ENCODE peak calls at places on chromosomes 16 and 17, in eight cellular contexts. E, Y, X, A, L, H, G and S are unnamed samples.

GRCh38 chr16:72013389-72013788 is 4.8 kb downstream of the DHODH start:
- DNase-seq in E (peak; percentile 49), Y (no peak), X (peak; percentile 68), A (no peak), L (no peak), H (no peak), G (peak; percentile 43), S (no peak)

GRCh38 chr17:42704495-42705494 is 22.5 kb downstream of the CNTNAP1 start:
- DNase-seq in E (no peak), Y (no peak), X (no peak), A (no peak), L (no peak), H (no peak), G (no peak), S (no peak)

GRCh38 chr17:13728751-13729150 is 127.0 kb upstream of the HS3ST3A1 start:
- DNase-seq in E (no peak), Y (no peak), X (no peak), A (no peak), L (no peak), H (no peak), G (no peak), S (no peak)

GRCh38 chr17:4142107-4142900 is 526 bp downstream of the ZZEF1 start:
- DNase-seq in E (peak; percentile 48), Y (peak; percentile 5), X (no peak), A (no peak), L (peak; percentile 29), H (peak; percentile 48), G (no peak), S (no peak)

GRCh38 chr17:39400547-39401411 is 647 bp downstream of the FBXL20 start:
- DNase-seq in E (no peak), Y (no peak), X (no peak), A (no peak), L (no peak), H (no peak), G (no peak), S (no peak)

GRCh38 chr17:35257080-35257701 is 14.3 kb downstream of the SLFN5 start:
- DNase-seq in E (no peak), Y (peak; percentile 84), X (no peak), A (no peak), L (no peak), H (no peak), G (no peak), S (no peak)

GRCh38 chr17:7323731-7324437 is 5.3 kb downstream of the NEURL4 start:
- DNase-seq in E (no peak), Y (peak; percentile 30), X (no peak), A (no peak), L (peak; percentile 57), H (peak; percentile 67), G (peak; percentile 58), S (peak; percentile 55)

GRCh38 chr17:61574542-61575351 is 16.3 kb downstream of the NACA2 start:
- DNase-seq in E (no peak), Y (peak; percentile 76), X (no peak), A (no peak), L (no peak), H (no peak), G (no peak), S (no peak)

GRCh38 chr17:31695456-31696090 is 163.5 kb downstream of the COPRS start:
- DNase-seq in E (no peak), Y (peak; percentile 48), X (peak; percentile 48), A (no peak), L (no peak), H (no peak), G (no peak), S (no peak)

GRCh38 chr17:7889166-7889584 is 586 bp downstream of the CHD3 start:
- DNase-seq in E (peak; percentile 99), Y (peak; percentile 97), X (peak; percentile 96), A (peak; percentile 96), L (no peak), H (peak; percentile 97), G (peak; percentile 91), S (peak; percentile 28)

GRCh38 chr16:2473999-2474876 is 689 bp upstream of the TBC1D24 start:
- DNase-seq in E (peak; percentile 54), Y (no peak), X (no peak), A (no peak), L (peak; percentile 50), H (peak; percentile 57), G (peak; percentile 33), S (peak; percentile 53)

GRCh38 chr16:19175492-19176262 is 7.6 kb downstream of the SYT17 start:
- DNase-seq in E (no peak), Y (peak; percentile 39), X (no peak), A (no peak), L (no peak), H (no peak), G (no peak), S (no peak)

GRCh38 chr17:79104898-79105600 is 30.4 kb downstream of the ENGASE start:
- DNase-seq in E (no peak), Y (no peak), X (no peak), A (no peak), L (no peak), H (no peak), G (no peak), S (no peak)

GRCh38 chr16:78448658-78449327 is 349.3 kb downstream of the WWOX start:
- DNase-seq in E (no peak), Y (no peak), X (no peak), A (no peak), L (no peak), H (no peak), G (no peak), S (no peak)

GRCh38 chr16:82011199-82011641 is at the start of gene SDR42E1:
- DNase-seq in E (no peak), Y (peak; percentile 27), X (no peak), A (no peak), L (peak; percentile 61), H (peak; percentile 73), G (peak; percentile 26), S (peak; percentile 61)

GRCh38 chr17:2904135-2904534 is 107.9 kb downstream of the RAP1GAP2 start:
- DNase-seq in E (peak; percentile 88), Y (no peak), X (peak; percentile 60), A (no peak), L (no peak), H (no peak), G (no peak), S (no peak)

GRCh38 chr16:84630446-84631152 is 12.7 kb upstream of the COTL1 start:
- DNase-seq in E (no peak), Y (no peak), X (no peak), A (no peak), L (no peak), H (no peak), G (no peak), S (no peak)

DNA sequence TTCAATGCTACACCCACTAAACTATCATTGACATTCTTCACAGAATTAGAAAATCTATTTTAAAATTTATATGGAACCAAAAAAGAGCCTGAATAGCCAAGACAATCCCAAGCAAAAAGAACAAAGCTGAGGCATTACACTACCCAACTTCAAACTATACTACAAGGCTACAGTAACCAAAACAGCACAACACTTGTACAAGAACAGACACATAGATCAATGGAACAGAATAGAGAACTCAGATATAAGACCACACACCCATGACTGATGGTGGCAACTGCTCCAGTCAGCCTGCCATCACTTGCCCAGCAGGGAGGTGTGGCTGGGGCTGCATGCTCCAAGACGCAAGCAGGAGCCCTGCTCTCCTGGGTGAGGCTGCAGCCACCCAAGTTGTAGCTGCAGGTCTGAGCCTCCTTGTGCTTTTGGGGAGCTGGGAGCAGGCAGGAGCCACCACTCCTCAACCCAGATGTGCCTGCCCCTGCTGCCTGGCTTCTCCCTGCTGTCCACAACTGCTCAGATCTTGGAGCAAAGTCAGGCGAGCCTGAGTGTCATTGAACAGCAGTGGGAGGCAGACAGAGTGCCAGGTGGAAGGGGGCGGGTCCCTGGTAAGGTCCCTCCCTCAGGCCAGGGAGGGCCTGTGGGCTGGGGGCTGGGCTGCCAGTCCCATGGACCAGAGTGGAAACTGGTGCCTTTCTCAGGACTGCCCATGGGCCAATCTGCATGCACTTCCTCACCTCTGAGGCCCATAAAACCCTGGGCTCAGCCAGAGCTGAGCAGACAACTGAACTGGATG is 24.7 kb downstream of the SSH2 start:
- DNase-seq in E (no peak), Y (no peak), X (no peak), A (no peak), L (no peak), H (no peak), G (no peak), S (no peak)
- H3K9me3 ChIP-seq in E (peaks cover 4% of the 10 kb centered on the region), Y (no peaks in the 10 kb centered on the region), X (no peaks in the 10 kb centered on the region), A (no peaks in the 10 kb centered on the region), L (no peaks in the 10 kb centered on the region), H (no peaks in the 10 kb centered on the region), G (no peaks in the 10 kb centered on the region), S (no peaks in the 10 kb centered on the region)

DNA sequence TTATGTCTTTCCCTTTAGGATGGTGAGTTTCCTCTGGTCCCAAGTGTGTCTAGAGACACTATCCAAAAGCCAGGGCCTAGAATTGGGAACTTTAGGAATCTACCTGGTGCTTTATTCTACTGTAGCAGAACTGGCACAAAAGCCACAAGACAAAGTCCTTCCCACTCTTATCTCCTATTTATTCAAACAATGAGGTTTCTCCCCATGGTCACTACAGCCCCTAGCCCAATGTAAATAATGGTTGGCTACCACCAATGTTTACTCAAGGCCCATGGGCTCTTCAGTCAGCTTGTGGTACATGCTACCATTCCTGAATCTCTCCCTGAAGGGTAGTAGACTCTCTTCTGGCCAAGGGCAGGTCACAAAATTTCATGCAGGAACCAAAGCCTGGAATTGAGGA is 789.4 kb upstream of the KIF2B start:
- DNase-seq in E (no peak), Y (no peak), X (no peak), A (no peak), L (no peak), H (no peak), G (no peak), S (no peak)
- H3K9me3 ChIP-seq in E (peaks cover 5% of the 10 kb centered on the region), Y (no peaks in the 10 kb centered on the region), X (no peaks in the 10 kb centered on the region), A (no peaks in the 10 kb centered on the region), L (no peaks in the 10 kb centered on the region), H (peaks cover under 1% of the 10 kb centered on the region), G (no peaks in the 10 kb centered on the region), S (no peaks in the 10 kb centered on the region)

GRCh38 chr17:52383493-52384100 is 225.1 kb upstream of the CA10 start:
- DNase-seq in E (peak; percentile 26), Y (peak; percentile 1), X (no peak), A (no peak), L (no peak), H (peak; percentile 84), G (no peak), S (no peak)

GRCh38 chr17:52384695-52385094 is 226.2 kb upstream of the CA10 start:
- DNase-seq in E (no peak), Y (no peak), X (no peak), A (no peak), L (no peak), H (no peak), G (no peak), S (no peak)

GRCh38 chr17:52389632-52390031 is 231.1 kb upstream of the CA10 start:
- DNase-seq in E (no peak), Y (no peak), X (no peak), A (no peak), L (no peak), H (no peak), G (no peak), S (no peak)

GRCh38 chr17:52390422-52390821 is 231.9 kb upstream of the CA10 start:
- DNase-seq in E (no peak), Y (no peak), X (no peak), A (no peak), L (no peak), H (no peak), G (no peak), S (no peak)

GRCh38 chr17:52388941-52389340 is 230.4 kb upstream of the CA10 start:
- DNase-seq in E (no peak), Y (no peak), X (no peak), A (no peak), L (no peak), H (no peak), G (no peak), S (no peak)
- H3K9me3 ChIP-seq in E (no peaks in the 10 kb centered on the region), Y (no peaks in the 10 kb centered on the region), X (no peaks in the 10 kb centered on the region), A (no peaks in the 10 kb centered on the region), L (no peaks in the 10 kb centered on the region), H (no peaks in the 10 kb centered on the region), G (no peaks in the 10 kb centered on the region), S (peaks cover 3% of the 10 kb centered on the region)

GRCh38 chr17:71149607-71150006 is 971.2 kb upstream of the SOX9 start:
- DNase-seq in E (no peak), Y (no peak), X (no peak), A (no peak), L (no peak), H (no peak), G (no peak), S (no peak)
- H3K9me3 ChIP-seq in E (no peaks in the 10 kb centered on the region), Y (no peaks in the 10 kb centered on the region), X (no peaks in the 10 kb centered on the region), A (no peaks in the 10 kb centered on the region), L (no peaks in the 10 kb centered on the region), H (no peaks in the 10 kb centered on the region), G (no peaks in the 10 kb centered on the region), S (no peaks in the 10 kb centered on the region)